ENCODE peak calls at places on chromosomes 1 and 21, in five cellular contexts. One of them, this sample, is unnamed.

GRCh38 chr1:164524810-164525209 is 34.2 kb upstream of the PBX1 start:
- DNase-seq in OCI-LY7: no peak
- DNase-seq in ovary: no peak
- DNase-seq in tibial artery: no peak
- DNase-seq in heart left ventricle: no peak
- DNase-seq in this sample: no peak

GRCh38 chr21:34693192-34693810 is 24.5 kb downstream of the CLIC6 start:
- DNase-seq in OCI-LY7: peak; percentile 62
- DNase-seq in ovary: peak; percentile 18
- DNase-seq in tibial artery: peak; percentile 34
- DNase-seq in heart left ventricle: peak; percentile 45
- DNase-seq in this sample: no peak

GRCh38 chr1:172356620-172357019 is 63.9 kb upstream of the C1orf105 start:
- DNase-seq in OCI-LY7: no peak
- DNase-seq in ovary: peak; percentile 42
- DNase-seq in tibial artery: no peak
- DNase-seq in heart left ventricle: no peak
- DNase-seq in this sample: no peak

GRCh38 chr1:24385160-24385939 is 28.2 kb downstream of the STPG1 start:
- DNase-seq in OCI-LY7: peak; percentile 21
- DNase-seq in ovary: no peak
- DNase-seq in tibial artery: no peak
- DNase-seq in heart left ventricle: no peak
- DNase-seq in this sample: peak; percentile 17

GRCh38 chr1:168081373-168082007 is 55.2 kb downstream of the GPR161 start:
- DNase-seq in OCI-LY7: no peak
- DNase-seq in ovary: no peak
- DNase-seq in tibial artery: peak; percentile 58
- DNase-seq in heart left ventricle: no peak
- DNase-seq in this sample: no peak

GRCh38 chr1:234612352-234613127 is 2.6 kb upstream of the IRF2BP2 start:
- DNase-seq in OCI-LY7: peak; percentile 92
- DNase-seq in ovary: peak; percentile 91
- DNase-seq in tibial artery: peak; percentile 90
- DNase-seq in heart left ventricle: peak; percentile 95
- DNase-seq in this sample: peak; percentile 84

GRCh38 chr1:34917017-34917416 is 12.4 kb downstream of the DLGAP3 start:
- DNase-seq in OCI-LY7: no peak
- DNase-seq in ovary: no peak
- DNase-seq in tibial artery: no peak
- DNase-seq in heart left ventricle: no peak
- DNase-seq in this sample: no peak

GRCh38 chr1:2126331-2127180 is 68.0 kb downstream of the FAAP20 start:
- DNase-seq in OCI-LY7: no peak
- DNase-seq in ovary: no peak
- DNase-seq in tibial artery: no peak
- DNase-seq in heart left ventricle: peak; percentile 31
- DNase-seq in this sample: no peak

GRCh38 chr1:107523061-107523460 is 382.2 kb downstream of the NTNG1 start:
- DNase-seq in OCI-LY7: no peak
- DNase-seq in ovary: no peak
- DNase-seq in tibial artery: no peak
- DNase-seq in heart left ventricle: no peak
- DNase-seq in this sample: no peak

GRCh38 chr1:2855206-2856075 is 53.9 kb upstream of the TTC34 start:
- DNase-seq in OCI-LY7: no peak
- DNase-seq in ovary: no peak
- DNase-seq in tibial artery: no peak
- DNase-seq in heart left ventricle: peak; percentile 2
- DNase-seq in this sample: no peak

GRCh38 chr1:72670902-72671301 is 388.6 kb upstream of the NEGR1 start:
- DNase-seq in OCI-LY7: no peak
- DNase-seq in ovary: no peak
- DNase-seq in tibial artery: no peak
- DNase-seq in heart left ventricle: no peak
- DNase-seq in this sample: no peak

GRCh38 chr1:57411262-57411661 is 12.6 kb downstream of the DAB1 start:
- DNase-seq in OCI-LY7: no peak
- DNase-seq in ovary: no peak
- DNase-seq in tibial artery: no peak
- DNase-seq in heart left ventricle: peak; percentile 30
- DNase-seq in this sample: no peak

GRCh38 chr1:171754381-171754705 is 12.5 kb upstream of the VAMP4 start:
- DNase-seq in OCI-LY7: no peak
- DNase-seq in ovary: no peak
- DNase-seq in tibial artery: no peak
- DNase-seq in heart left ventricle: peak; percentile 26
- DNase-seq in this sample: no peak

GRCh38 chr1:167121375-167122120 is 27.7 kb downstream of the STYXL2 start:
- DNase-seq in OCI-LY7: no peak
- DNase-seq in ovary: no peak
- DNase-seq in tibial artery: no peak
- DNase-seq in heart left ventricle: peak; percentile 37
- DNase-seq in this sample: no peak

GRCh38 chr1:25550683-25551310 is 7.4 kb downstream of the LDLRAP1 start:
- DNase-seq in OCI-LY7: no peak
- DNase-seq in ovary: peak; percentile 66
- DNase-seq in tibial artery: no peak
- DNase-seq in heart left ventricle: peak; percentile 50
- DNase-seq in this sample: no peak

GRCh38 chr1:210496063-210496462 is 167.4 kb downstream of the HHAT start:
- DNase-seq in OCI-LY7: no peak
- DNase-seq in ovary: no peak
- DNase-seq in tibial artery: no peak
- DNase-seq in heart left ventricle: peak; percentile 27
- DNase-seq in this sample: no peak

GRCh38 chr1:30134466-30135217 is 588.7 kb downstream of the MATN1 start:
- DNase-seq in OCI-LY7: no peak
- DNase-seq in ovary: no peak
- DNase-seq in tibial artery: peak; percentile 10
- DNase-seq in heart left ventricle: no peak
- DNase-seq in this sample: no peak

GRCh38 chr21:45839274-45839673 is 142.3 kb upstream of the COL6A1 start:
- DNase-seq in OCI-LY7: no peak
- DNase-seq in ovary: no peak
- DNase-seq in tibial artery: no peak
- DNase-seq in heart left ventricle: no peak
- DNase-seq in this sample: no peak

GRCh38 chr1:247647864-247648263 is 31.7 kb downstream of the OR13G1 start:
- DNase-seq in OCI-LY7: no peak
- DNase-seq in ovary: no peak
- DNase-seq in tibial artery: no peak
- DNase-seq in heart left ventricle: no peak
- DNase-seq in this sample: no peak

GRCh38 chr21:34580181-34580700 is 34.7 kb downstream of the RCAN1 start:
- DNase-seq in OCI-LY7: no peak
- DNase-seq in ovary: no peak
- DNase-seq in tibial artery: no peak
- DNase-seq in heart left ventricle: peak; percentile 84
- DNase-seq in this sample: no peak

GRCh38 chr1:76279387-76279748 is 204.8 kb downstream of the ST6GALNAC3 start:
- DNase-seq in OCI-LY7: no peak
- DNase-seq in ovary: no peak
- DNase-seq in tibial artery: no peak
- DNase-seq in heart left ventricle: no peak
- DNase-seq in this sample: no peak

GRCh38 chr1:118486213-118486612 is 301.2 kb upstream of the SPAG17 start:
- DNase-seq in OCI-LY7: no peak
- DNase-seq in ovary: no peak
- DNase-seq in tibial artery: no peak
- DNase-seq in heart left ventricle: no peak
- DNase-seq in this sample: no peak

GRCh38 chr1:150793231-150793630 is 14.8 kb downstream of the CTSK start:
- DNase-seq in OCI-LY7: no peak
- DNase-seq in ovary: no peak
- DNase-seq in tibial artery: no peak
- DNase-seq in heart left ventricle: no peak
- DNase-seq in this sample: no peak

GRCh38 chr21:45618287-45618686 is 25.2 kb upstream of the PCBP3 start:
- DNase-seq in OCI-LY7: no peak
- DNase-seq in ovary: no peak
- DNase-seq in tibial artery: no peak
- DNase-seq in heart left ventricle: no peak
- DNase-seq in this sample: no peak

GRCh38 chr1:2050793-2051682 is 827 bp downstream of the PRKCZ start:
- DNase-seq in OCI-LY7: no peak
- DNase-seq in ovary: no peak
- DNase-seq in tibial artery: no peak
- DNase-seq in heart left ventricle: no peak
- DNase-seq in this sample: no peak

GRCh38 chr1:65267291-65268087 is 41.9 kb upstream of the DNAJC6 start:
- DNase-seq in OCI-LY7: no peak
- DNase-seq in ovary: no peak
- DNase-seq in tibial artery: no peak
- DNase-seq in heart left ventricle: no peak
- DNase-seq in this sample: no peak

GRCh38 chr1:68294354-68295066 is 62.2 kb upstream of the WLS start:
- DNase-seq in OCI-LY7: no peak
- DNase-seq in ovary: no peak
- DNase-seq in tibial artery: no peak
- DNase-seq in heart left ventricle: no peak
- DNase-seq in this sample: no peak

GRCh38 chr1:190183588-190183987 is 294.1 kb downstream of the BRINP3 start:
- DNase-seq in OCI-LY7: no peak
- DNase-seq in ovary: no peak
- DNase-seq in tibial artery: no peak
- DNase-seq in heart left ventricle: no peak
- DNase-seq in this sample: no peak

GRCh38 chr1:209527993-209528392 is 55.5 kb upstream of the CAMK1G start:
- DNase-seq in OCI-LY7: no peak
- DNase-seq in ovary: no peak
- DNase-seq in tibial artery: no peak
- DNase-seq in heart left ventricle: no peak
- DNase-seq in this sample: no peak

GRCh38 chr1:241639653-241640148 is 468 bp downstream of the CHML start:
- DNase-seq in OCI-LY7: peak; percentile 32
- DNase-seq in ovary: peak; percentile 26
- DNase-seq in tibial artery: peak; percentile 24
- DNase-seq in heart left ventricle: peak; percentile 56
- DNase-seq in this sample: no peak

GRCh38 chr1:212167098-212167497 is 118.1 kb upstream of the PPP2R5A start:
- DNase-seq in OCI-LY7: no peak
- DNase-seq in ovary: no peak
- DNase-seq in tibial artery: no peak
- DNase-seq in heart left ventricle: peak; percentile 68
- DNase-seq in this sample: no peak

GRCh38 chr1:36536727-36537126 is 54.0 kb upstream of the CSF3R start:
- DNase-seq in OCI-LY7: no peak
- DNase-seq in ovary: no peak
- DNase-seq in tibial artery: no peak
- DNase-seq in heart left ventricle: no peak
- DNase-seq in this sample: no peak

GRCh38 chr1:208198271-208198670 is 45.9 kb downstream of the PLXNA2 start:
- DNase-seq in OCI-LY7: no peak
- DNase-seq in ovary: no peak
- DNase-seq in tibial artery: no peak
- DNase-seq in heart left ventricle: no peak
- DNase-seq in this sample: no peak

GRCh38 chr1:65872258-65872657 is 79.6 kb downstream of the PDE4B start:
- DNase-seq in OCI-LY7: no peak
- DNase-seq in ovary: no peak
- DNase-seq in tibial artery: no peak
- DNase-seq in heart left ventricle: no peak
- DNase-seq in this sample: no peak

DNA sequence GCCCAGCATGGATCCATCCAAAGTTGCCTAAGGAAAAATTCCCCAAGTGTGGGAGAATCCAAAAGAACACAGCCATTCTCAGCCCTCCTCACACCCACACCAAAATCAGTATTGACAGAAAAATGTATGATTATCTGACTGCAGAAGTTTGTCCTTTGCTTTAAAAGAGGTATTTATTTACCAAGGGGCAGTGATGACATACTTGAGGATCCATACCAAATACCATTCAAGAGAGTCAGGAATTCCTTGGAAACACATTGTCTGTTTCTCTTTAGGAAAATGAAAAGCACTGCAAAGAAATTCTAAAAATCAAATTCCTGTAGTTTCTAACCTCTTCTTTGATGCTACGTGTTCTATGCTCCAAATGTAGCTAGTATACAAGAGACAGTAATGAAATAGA is 509.6 kb upstream of the CXADR start:
- DNase-seq in OCI-LY7: no peak
- DNase-seq in ovary: no peak
- DNase-seq in tibial artery: no peak
- DNase-seq in heart left ventricle: no peak
- DNase-seq in this sample: no peak
- H3K4me3 ChIP-seq in OCI-LY7: no peak overlapping the region
- H3K4me3 ChIP-seq in ovary: no peak overlapping the region
- H3K4me3 ChIP-seq in tibial artery: no peak overlapping the region
- H3K4me3 ChIP-seq in heart left ventricle: no peak overlapping the region
- H3K4me3 ChIP-seq in this sample: no peak overlapping the region

GRCh38 chr1:206569548-206569947 is 42.7 kb downstream of the EIF2D start:
- DNase-seq in OCI-LY7: no peak
- DNase-seq in ovary: no peak
- DNase-seq in tibial artery: no peak
- DNase-seq in heart left ventricle: no peak
- DNase-seq in this sample: no peak
- H3K4me1 ChIP-seq in OCI-LY7: no peaks in the 10 kb centered on the region
- H3K4me1 ChIP-seq in ovary: no peaks in the 10 kb centered on the region
- H3K4me1 ChIP-seq in tibial artery: no peaks in the 10 kb centered on the region
- H3K4me1 ChIP-seq in heart left ventricle: peaks cover 1% of the 10 kb centered on the region
- H3K4me1 ChIP-seq in this sample: peaks cover 91% of the 10 kb centered on the region

DNA sequence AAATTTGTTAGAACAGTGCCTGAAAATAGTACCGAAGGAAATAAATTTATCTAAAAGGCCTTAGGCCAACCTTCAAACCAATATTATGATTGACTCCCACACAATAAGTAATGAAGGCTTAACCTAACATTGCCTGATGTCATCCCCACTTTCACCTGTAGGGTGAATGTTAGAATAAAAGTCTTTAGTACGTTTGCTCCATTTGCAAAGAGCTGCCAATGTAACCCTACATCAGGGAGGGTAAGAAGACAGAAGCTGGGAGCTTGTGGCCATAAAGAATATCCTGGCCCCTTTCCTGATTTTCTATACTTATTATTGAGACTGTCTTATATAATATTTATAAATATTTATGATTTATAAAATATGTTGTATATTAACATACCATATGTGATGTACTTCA is 661.8 kb upstream of the CXADR start:
- DNase-seq in OCI-LY7: no peak
- DNase-seq in ovary: no peak
- DNase-seq in tibial artery: no peak
- DNase-seq in heart left ventricle: no peak
- DNase-seq in this sample: no peak
- H3K27ac ChIP-seq in OCI-LY7: no peak overlapping the region
- H3K27ac ChIP-seq in ovary: no peak overlapping the region
- H3K27ac ChIP-seq in tibial artery: no peak overlapping the region
- H3K27ac ChIP-seq in heart left ventricle: no peak overlapping the region
- H3K27ac ChIP-seq in this sample: no peak overlapping the region

DNA sequence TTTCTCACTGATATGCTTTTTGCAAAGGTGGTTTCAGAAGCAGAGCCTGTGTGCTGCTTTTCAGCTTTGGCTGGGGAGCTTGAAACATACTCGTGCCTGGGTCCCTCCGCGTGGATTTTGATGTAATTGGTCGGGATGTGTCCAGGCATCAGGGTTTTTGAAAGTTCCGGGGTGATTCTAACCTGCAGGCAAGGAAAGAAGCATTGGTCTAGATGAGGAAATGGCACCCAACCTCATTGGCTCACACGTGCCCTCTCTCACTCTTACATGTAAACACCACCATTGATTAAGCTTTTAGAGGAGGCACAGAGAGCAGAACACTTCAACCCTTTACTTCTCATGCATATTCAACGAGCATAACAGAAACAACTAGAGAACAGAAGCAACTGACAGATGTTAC is 112.2 kb downstream of the TLR5 start:
- DNase-seq in OCI-LY7: no peak
- DNase-seq in ovary: no peak
- DNase-seq in tibial artery: no peak
- DNase-seq in heart left ventricle: no peak
- DNase-seq in this sample: no peak
- H3K4me3 ChIP-seq in OCI-LY7: no peak overlapping the region
- H3K4me3 ChIP-seq in ovary: no peak overlapping the region
- H3K4me3 ChIP-seq in tibial artery: no peak overlapping the region
- H3K4me3 ChIP-seq in heart left ventricle: no peak overlapping the region
- H3K4me3 ChIP-seq in this sample: no peak overlapping the region